ENCODE peak calls at places on chromosomes 11 and 22, in four cellular contexts. M is prostate gland, K is transverse colon, B is endothelial cell of umbilical vein. J is an unnamed sample.

GRCh38 chr11:5815534-5815933 is 6.8 kb downstream of the OR52N2 start:
- DNase-seq in M (no peak), K (no peak), B (no peak), J (no peak)

GRCh38 chr11:48109046-48109666 is 107.5 kb upstream of the OR4B1 start:
- DNase-seq in M (no peak), K (no peak), B (peak; percentile 63), J (no peak)

GRCh38 chr11:57324154-57324885 is 432 bp downstream of the TNKS1BP1 start:
- DNase-seq in M (peak; percentile 40), K (peak; percentile 49), B (peak; percentile 51), J (no peak)

GRCh38 chr11:77127969-77128691 is at the start of gene MYO7A:
- DNase-seq in M (no peak), K (peak; percentile 56), B (peak; percentile 26), J (no peak)

GRCh38 chr11:75868990-75869389 is 54.0 kb downstream of the UVRAG start:
- DNase-seq in M (no peak), K (no peak), B (peak; percentile 38), J (no peak)

GRCh38 chr11:63756919-63757761 is 11.4 kb downstream of the ZFTA start:
- DNase-seq in M (no peak), K (no peak), B (no peak), J (no peak)

GRCh38 chr11:133957926-133958325 is 1.2 kb upstream of the IGSF9B start:
- DNase-seq in M (no peak), K (no peak), B (no peak), J (no peak)

GRCh38 chr11:129881570-129882170 is 13.7 kb downstream of the NFRKB start:
- DNase-seq in M (peak; percentile 40), K (no peak), B (peak; percentile 41), J (no peak)

GRCh38 chr22:36775966-36776669 is at the start of gene IFT27:
- DNase-seq in M (peak; percentile 100), K (peak; percentile 99), B (peak; percentile 100), J (peak; percentile 98)

GRCh38 chr22:46514592-46515207 is 22.7 kb downstream of the CELSR1 start:
- DNase-seq in M (no peak), K (no peak), B (no peak), J (no peak)

GRCh38 chr22:29702025-29702930 is 17.5 kb upstream of the CABP7 start:
- DNase-seq in M (no peak), K (peak; percentile 23), B (no peak), J (no peak)

GRCh38 chr11:64472593-64473455 is 113.9 kb downstream of the RPS6KA4 start:
- DNase-seq in M (no peak), K (no peak), B (no peak), J (no peak)

GRCh38 chr11:120956710-120957500 is 67.0 kb upstream of the TBCEL start:
- DNase-seq in M (no peak), K (no peak), B (no peak), J (no peak)

GRCh38 chr11:111977141-111978027 is 40.2 kb downstream of the DIXDC1 start:
- DNase-seq in M (peak; percentile 69), K (peak; percentile 67), B (peak; percentile 45), J (peak; percentile 85)

GRCh38 chr11:42572231-42572610 is 739.6 kb upstream of the API5 start:
- DNase-seq in M (no peak), K (no peak), B (no peak), J (no peak)

GRCh38 chr11:92329644-92330043 is 105.0 kb downstream of the FAT3 start:
- DNase-seq in M (peak; percentile 14), K (no peak), B (no peak), J (no peak)

GRCh38 chr11:12019337-12019736 is 10.9 kb upstream of the DKK3 start:
- DNase-seq in M (peak; percentile 51), K (no peak), B (peak; percentile 97), J (no peak)

GRCh38 chr11:131476266-131476665 is 105.9 kb downstream of the NTM start:
- DNase-seq in M (no peak), K (no peak), B (no peak), J (no peak)

GRCh38 chr11:61829806-61830205 is 1.7 kb downstream of the FADS2 start:
- DNase-seq in M (no peak), K (no peak), B (no peak), J (no peak)

GRCh38 chr11:119759324-119759723 is 30.3 kb upstream of the NECTIN1 start:
- DNase-seq in M (no peak), K (no peak), B (no peak), J (no peak)

GRCh38 chr11:20027546-20028014 is 132.7 kb downstream of the DBX1 start:
- DNase-seq in M (no peak), K (no peak), B (no peak), J (no peak)

GRCh38 chr22:29503811-29504372 is 23.9 kb downstream of the NEFH start:
- DNase-seq in M (peak; percentile 39), K (peak; percentile 44), B (no peak), J (no peak)

GRCh38 chr11:110095554-110095953 is 2.4 kb downstream of the ZC3H12C start:
- DNase-seq in M (no peak), K (no peak), B (no peak), J (no peak)

GRCh38 chr22:40509401-40510134 is 127.0 kb downstream of the MRTFA start:
- DNase-seq in M (no peak), K (peak; percentile 53), B (peak; percentile 84), J (no peak)

GRCh38 chr11:1936072-1936780 is 10.9 kb upstream of the MRPL23 start:
- DNase-seq in M (no peak), K (no peak), B (no peak), J (no peak)

GRCh38 chr11:70788247-70789022 is 390.1 kb downstream of the CTTN start:
- DNase-seq in M (no peak), K (no peak), B (peak; percentile 19), J (no peak)

GRCh38 chr11:70225629-70226582 is 22.8 kb downstream of the FADD start:
- DNase-seq in M (no peak), K (peak; percentile 94), B (no peak), J (no peak)

GRCh38 chr22:37818397-37819099 is 4.6 kb upstream of the GALR3 start:
- DNase-seq in M (peak; percentile 44), K (peak; percentile 77), B (peak; percentile 49), J (no peak)

GRCh38 chr11:69321877-69322350 is 28.0 kb downstream of the MYEOV start:
- DNase-seq in M (no peak), K (no peak), B (peak; percentile 77), J (peak; percentile 21)

DNA sequence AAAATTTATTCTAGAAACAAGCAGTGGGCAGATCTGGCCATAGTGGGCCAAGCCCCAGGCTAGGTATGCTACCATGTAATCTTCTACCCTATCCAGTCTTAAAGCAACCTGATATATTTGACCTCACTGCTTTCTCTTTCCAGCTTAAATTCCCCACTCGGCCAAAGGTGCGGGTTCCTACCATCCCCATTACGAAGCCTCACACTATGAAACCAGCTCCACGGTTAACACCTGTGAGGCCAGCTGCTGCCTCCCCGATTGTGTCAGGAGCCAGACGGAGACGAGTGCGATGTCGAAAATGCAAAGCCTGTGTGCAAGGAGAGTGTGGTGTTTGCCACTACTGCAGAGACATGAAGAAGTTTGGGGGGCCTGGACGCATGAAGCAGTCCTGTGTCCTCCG is 21.2 kb upstream of the GRK2 start:
- DNase-seq in M (no peak), K (no peak), B (no peak), J (no peak)
- TF ChIP-seq POLR2AphosphoS5 in M (no peak), K (no peak), B (no peak), J (no peak)

DNA sequence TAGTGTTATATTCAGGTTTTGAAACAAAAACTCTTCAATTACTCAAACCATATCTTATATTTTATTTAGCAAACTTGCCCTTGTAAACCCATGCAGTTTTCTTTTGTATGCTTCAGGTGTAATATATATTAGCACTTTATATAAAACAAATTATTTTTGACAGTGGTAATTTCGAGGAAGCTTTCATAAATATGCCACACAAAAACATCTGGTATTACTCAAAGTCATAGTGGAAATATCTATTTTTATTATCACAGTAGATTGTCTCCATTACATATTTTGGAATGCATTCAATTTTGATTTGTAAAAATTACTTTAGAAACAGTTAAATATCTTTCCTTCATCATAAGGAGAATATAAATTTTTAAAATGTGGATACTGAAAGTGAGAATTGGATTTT is 89.1 kb upstream of the FIBIN start:
- DNase-seq in M (no peak), K (no peak), B (no peak), J (no peak)
- H3K9me3 ChIP-seq in M (no peaks in the 10 kb centered on the region), K (no peaks in the 10 kb centered on the region), B (no peaks in the 10 kb centered on the region), J (no peaks in the 10 kb centered on the region)

GRCh38 chr11:126415669-126416420 is 60.4 kb downstream of the ST3GAL4 start:
- DNase-seq in M (no peak), K (peak; percentile 56), B (no peak), J (no peak)
- TF ChIP-seq POLR2AphosphoS5 in M (no peak), K (no peak), B (no peak), J (no peak)

GRCh38 chr22:30968924-30969531 is at the start of gene TUG1:
- DNase-seq in M (peak; percentile 99), K (peak; percentile 99), B (peak; percentile 99), J (peak; percentile 99)

GRCh38 chr22:30964858-30965257 is 3.7 kb downstream of the MORC2 start:
- DNase-seq in M (no peak), K (no peak), B (no peak), J (no peak)

GRCh38 chr22:30968015-30968923 is at the start of gene MORC2:
- DNase-seq in M (peak; percentile 28), K (peak; percentile 75), B (no peak), J (peak; percentile 79)

GRCh38 chr22:30970356-30970746 is 1.3 kb downstream of the TUG1 start:
- DNase-seq in M (no peak), K (no peak), B (no peak), J (no peak)

DNA sequence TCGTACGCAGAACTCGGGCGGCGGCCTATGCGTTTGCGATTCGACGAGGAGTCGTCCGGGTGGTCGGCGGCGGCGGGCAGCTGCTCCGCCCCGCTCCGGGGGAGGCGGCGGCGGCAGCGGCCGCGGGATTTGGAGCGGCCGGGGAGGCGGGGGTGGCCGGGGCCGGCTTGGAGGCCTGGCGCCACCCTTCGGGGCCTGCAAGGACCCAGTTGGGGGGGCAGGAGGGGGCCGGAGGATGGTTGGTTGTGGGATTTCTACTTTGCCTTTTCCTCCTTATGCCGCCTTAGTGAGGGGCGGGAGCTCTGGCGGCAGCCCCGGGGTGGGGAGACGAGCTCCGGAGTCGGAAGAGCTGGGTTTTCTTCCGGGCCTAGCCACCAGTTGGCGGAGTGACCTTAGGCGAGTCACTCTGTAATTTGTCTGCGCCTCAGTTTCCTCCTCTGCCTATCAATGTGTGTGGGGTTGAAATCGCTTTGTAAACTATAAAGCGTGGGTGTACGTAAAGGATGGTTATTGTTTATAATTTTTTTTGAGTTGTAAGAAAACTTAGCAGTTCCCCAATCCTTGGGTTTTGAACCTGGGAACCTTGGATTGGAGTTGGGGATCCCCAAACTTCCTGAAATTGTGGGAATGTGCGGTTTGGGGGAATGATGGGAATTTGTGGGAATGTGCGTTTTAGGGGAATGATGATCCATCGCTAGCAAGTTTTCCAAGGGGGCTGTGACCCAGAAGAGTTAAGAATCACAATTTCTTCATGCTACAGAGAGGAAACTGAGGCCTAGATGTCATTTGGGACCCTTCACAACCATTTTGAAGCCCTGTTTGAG is 679 bp downstream of the TUG1 start:
- DNase-seq in M (no peak), K (peak; percentile 53), B (peak; percentile 55), J (no peak)
- H3K9me3 ChIP-seq in M (no peaks in the 10 kb centered on the region), K (peaks cover 5% of the 10 kb centered on the region), B (no peaks in the 10 kb centered on the region), J (peaks cover 24% of the 10 kb centered on the region)

GRCh38 chr11:67463680-67464410 is 5.2 kb downstream of the TMEM134 start:
- DNase-seq in M (no peak), K (peak; percentile 69), B (no peak), J (peak; percentile 91)
- TF ChIP-seq POLR2AphosphoS5 in M (no peak), K (no peak), B (no peak), J (peak; percentile 64)

GRCh38 chr22:47954107-47954506 is 1191.7 kb downstream of the TBC1D22A start:
- DNase-seq in M (no peak), K (no peak), B (no peak), J (no peak)
- H3K9me3 ChIP-seq in M (no peaks in the 10 kb centered on the region), K (peaks cover 5% of the 10 kb centered on the region), B (peaks cover 2% of the 10 kb centered on the region), J (peaks cover 12% of the 10 kb centered on the region)

J was measured in suprapubic skin.